ENCODE peak calls at places on chromosomes 6 and 20, in four cellular contexts. One of them, this sample, is unnamed.

GRCh38 chr6:80438728-80439127 is 332.3 kb downstream of the BCKDHB start:
- DNase-seq in HFF-Myc: peak; percentile 59
- DNase-seq in anterior cingulate cortex: no peak
- DNase-seq in activated naive CD8-positive, alpha-beta T cell treated with anti-CD3 and anti-CD28 coated beads for 36 hours: no peak
- DNase-seq in this sample: no peak

GRCh38 chr6:3838992-3839867 is 9.9 kb upstream of the FAM50B start:
- DNase-seq in activated naive CD8-positive, alpha-beta T cell treated with anti-CD3 and anti-CD28 coated beads for 36 hours: no peak
- DNase-seq in HFF-Myc: no peak
- DNase-seq in anterior cingulate cortex: no peak
- DNase-seq in this sample: no peak

GRCh38 chr20:37845261-37845681 is 57.7 kb upstream of the VSTM2L start:
- DNase-seq in anterior cingulate cortex: no peak
- DNase-seq in HFF-Myc: no peak
- DNase-seq in activated naive CD8-positive, alpha-beta T cell treated with anti-CD3 and anti-CD28 coated beads for 36 hours: no peak
- DNase-seq in this sample: peak; percentile 65

GRCh38 chr6:14079971-14080370 is 37.6 kb upstream of the CD83 start:
- DNase-seq in HFF-Myc: no peak
- DNase-seq in anterior cingulate cortex: no peak
- DNase-seq in activated naive CD8-positive, alpha-beta T cell treated with anti-CD3 and anti-CD28 coated beads for 36 hours: no peak
- DNase-seq in this sample: no peak

GRCh38 chr6:2641044-2641673 is 109.6 kb downstream of the MYLK4 start:
- DNase-seq in activated naive CD8-positive, alpha-beta T cell treated with anti-CD3 and anti-CD28 coated beads for 36 hours: no peak
- DNase-seq in HFF-Myc: no peak
- DNase-seq in anterior cingulate cortex: no peak
- DNase-seq in this sample: no peak

GRCh38 chr6:142846459-142846831 is 98.5 kb downstream of the HIVEP2 start:
- DNase-seq in anterior cingulate cortex: no peak
- DNase-seq in activated naive CD8-positive, alpha-beta T cell treated with anti-CD3 and anti-CD28 coated beads for 36 hours: no peak
- DNase-seq in HFF-Myc: no peak
- DNase-seq in this sample: no peak

GRCh38 chr6:105771313-105771970 is 314.7 kb upstream of the PRDM1 start:
- DNase-seq in activated naive CD8-positive, alpha-beta T cell treated with anti-CD3 and anti-CD28 coated beads for 36 hours: no peak
- DNase-seq in HFF-Myc: no peak
- DNase-seq in anterior cingulate cortex: no peak
- DNase-seq in this sample: no peak

GRCh38 chr20:4150095-4150492 is 134.7 kb upstream of the RNF24 start:
- DNase-seq in HFF-Myc: no peak
- DNase-seq in activated naive CD8-positive, alpha-beta T cell treated with anti-CD3 and anti-CD28 coated beads for 36 hours: no peak
- DNase-seq in anterior cingulate cortex: no peak
- DNase-seq in this sample: no peak

GRCh38 chr6:151213352-151213751 is 26.4 kb upstream of the AKAP12 start:
- DNase-seq in anterior cingulate cortex: no peak
- DNase-seq in activated naive CD8-positive, alpha-beta T cell treated with anti-CD3 and anti-CD28 coated beads for 36 hours: no peak
- DNase-seq in HFF-Myc: no peak
- DNase-seq in this sample: no peak

This sample was measured in Right ventricle myocardium superior.